ENCODE peak calls at places on chromosome 1, in six cellular contexts. Y is WTC11, T is H1, B is A549, V is K562, F is HepG2. D is an unnamed sample.

GRCh38 chr1:206062464-206062863 is 9.5 kb downstream of the RHEX start:
- DNase-seq in F (no peak), B (no peak), Y (no peak), V (no peak), T (no peak), D (no peak)

GRCh38 chr1:2258122-2258812 is 30.1 kb downstream of the SKI start:
- DNase-seq in Y (no peak), B (no peak), F (no peak), V (no peak), T (no peak), D (peak)

GRCh38 chr1:116561563-116561962 is 9.3 kb downstream of the CD58 start:
- DNase-seq in Y (no peak), V (no peak), B (no peak), F (no peak), T (no peak), D (no peak)

GRCh38 chr1:212956231-212956630 is 5.9 kb downstream of the VASH2 start:
- DNase-seq in Y (no peak), T (no peak), F (no peak), V (no peak), B (no peak), D (no peak)

GRCh38 chr1:8702121-8702520 is 115.3 kb downstream of the RERE start:
- DNase-seq in B (peak), F (peak), T (no peak), V (no peak), Y (no peak), D (peak)

GRCh38 chr1:7341145-7341900 is 429.8 kb upstream of the VAMP3 start:
- DNase-seq in F (no peak), V (no peak), B (no peak), T (no peak), Y (no peak), D (peak)

GRCh38 chr1:184482113-184482512 is 95.3 kb downstream of the C1orf21 start:
- DNase-seq in T (no peak), B (no peak), Y (no peak), V (no peak), F (no peak), D (no peak)

GRCh38 chr1:65255088-65256050 is 54.0 kb upstream of the DNAJC6 start:
- DNase-seq in B (no peak), F (no peak), T (peak), Y (peak), V (peak), D (peak)

GRCh38 chr1:59427155-59427554 is 130.3 kb downstream of the FGGY start:
- DNase-seq in T (no peak), V (peak), B (peak), Y (no peak), F (no peak), D (no peak)

GRCh38 chr1:60171793-60172192 is 98.2 kb upstream of the C1orf87 start:
- DNase-seq in F (no peak), V (no peak), Y (no peak), B (no peak), T (no peak), D (no peak)

GRCh38 chr1:27668808-27669723 is 2.9 kb downstream of the IFI6 start:
- DNase-seq in V (peak), F (no peak), B (peak), T (peak), Y (peak), D (peak)

GRCh38 chr1:226763741-226764264 is 24.7 kb upstream of the ITPKB start:
- DNase-seq in Y (peak), T (no peak), B (peak), F (no peak), V (no peak), D (peak)

GRCh38 chr1:203992440-203992839 is 80.5 kb upstream of the SOX13 start:
- DNase-seq in V (no peak), Y (no peak), T (no peak), B (no peak), F (no peak), D (no peak)

GRCh38 chr1:228000416-228000815 is 6.4 kb upstream of the WNT3A start:
- DNase-seq in V (no peak), Y (no peak), T (no peak), F (no peak), B (no peak), D (no peak)

DNA sequence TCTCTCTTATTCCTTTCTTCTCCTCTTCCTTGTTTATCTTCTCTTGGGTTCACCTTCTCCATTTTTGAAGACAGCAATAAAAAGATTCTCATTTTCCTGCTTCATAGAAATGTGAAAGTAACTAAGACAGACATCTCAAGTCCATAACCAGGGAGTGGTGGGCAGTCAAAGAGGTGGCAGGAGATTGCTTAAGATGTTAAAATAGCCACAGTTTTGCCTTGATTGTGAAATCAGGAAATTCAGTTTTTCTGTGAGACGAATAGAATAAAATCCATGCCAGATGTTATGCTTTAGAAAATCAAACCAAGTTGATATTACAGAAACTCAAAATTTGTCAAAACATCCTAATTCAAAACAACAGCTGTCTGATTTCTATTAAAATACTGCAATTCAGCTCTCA is 57.2 kb downstream of the TNN start:
- DNase-seq in Y (no peak), F (no peak), V (no peak), T (no peak), B (no peak), D (no peak)
- TF ChIP-seq JUN in Y (no peak), F (no peak), V (no peak), T (no peak), B (no peak), D (no peak)

GRCh38 chr1:151846686-151847227 is 6.8 kb downstream of the THEM5 start:
- DNase-seq in F (no peak), Y (no peak), B (no peak), V (no peak), T (no peak), D (no peak)

GRCh38 chr1:151849871-151850270 is 3.6 kb downstream of the THEM5 start:
- DNase-seq in Y (no peak), F (no peak), V (no peak), B (no peak), T (no peak), D (no peak)

GRCh38 chr1:151843398-151843797 is 3.8 kb upstream of the C2CD4D start:
- DNase-seq in T (no peak), V (no peak), Y (no peak), F (no peak), B (no peak), D (no peak)

GRCh38 chr1:151847867-151848596 is 5.5 kb downstream of the THEM5 start:
- DNase-seq in Y (no peak), F (no peak), B (no peak), V (no peak), T (no peak), D (peak)

DNA sequence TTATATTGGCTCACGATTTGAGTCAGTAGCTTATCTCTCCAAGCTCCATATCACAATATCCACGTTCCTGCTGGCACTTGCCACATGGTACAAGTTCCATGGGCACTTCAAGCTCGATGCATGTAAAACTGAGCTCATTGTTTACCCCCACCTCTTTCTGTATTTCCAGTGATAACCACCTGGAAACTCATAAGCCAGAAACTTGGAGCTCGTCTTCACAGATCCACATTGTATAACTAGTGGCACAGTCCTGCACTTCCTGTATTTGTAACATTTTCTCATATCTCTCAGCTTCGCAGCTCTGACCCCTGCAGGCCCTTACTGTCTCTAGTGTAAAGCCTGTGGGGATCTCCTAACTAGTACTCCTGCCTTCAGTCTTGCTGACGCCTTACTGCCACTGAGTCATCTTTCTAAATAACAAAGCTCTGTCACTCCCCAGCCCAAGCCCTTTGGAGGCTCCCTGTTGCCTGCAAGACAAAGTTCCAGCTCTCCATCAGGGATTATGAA is 6.5 kb upstream of the C2CD4D start:
- DNase-seq in Y (no peak), B (peak), V (peak), F (peak), T (no peak), D (peak)
- TF ChIP-seq JUN in Y (no peak), B (no peak), V (no peak), F (no peak), T (no peak), D (no peak)

GRCh38 chr1:43058545-43059360 is 100.1 kb upstream of the SLC2A1 start:
- DNase-seq in B (no peak), T (no peak), V (no peak), Y (peak), F (no peak), D (peak)
- TF ChIP-seq JUN in B (no peak), T (no peak), V (no peak), Y (no peak), F (no peak), D (no peak)

GRCh38 chr1:39381839-39382238 is 109.6 kb upstream of the BMP8A start:
- DNase-seq in T (no peak), V (no peak), Y (no peak), F (no peak), B (no peak), D (peak)

GRCh38 chr1:39380036-39380435 is 111.4 kb upstream of the BMP8A start:
- DNase-seq in Y (no peak), V (no peak), T (no peak), B (no peak), F (no peak), D (peak)

GRCh38 chr1:39379187-39379586 is 112.2 kb upstream of the BMP8A start:
- DNase-seq in T (no peak), Y (no peak), V (no peak), B (no peak), F (no peak), D (no peak)

GRCh38 chr1:39376656-39377055 is 114.8 kb upstream of the BMP8A start:
- DNase-seq in F (no peak), T (no peak), Y (no peak), V (no peak), B (no peak), D (no peak)

GRCh38 chr1:39378377-39378776 is 113.1 kb upstream of the BMP8A start:
- DNase-seq in T (no peak), F (peak), B (peak), V (no peak), Y (peak), D (no peak)
- TF ChIP-seq JUN in T (no peak), F (no peak), B (no peak), V (no peak), Y (no peak), D (no peak)